ENCODE peak calls at places on chromosomes 13 and 19, in nine cellular contexts. B is left ventricle myocardium superior; W is GM03348; O is sigmoid colon; K is heart right ventricle; Y is hepatic stellate cell; Q is stimulated activated CD4-positive, alpha-beta T cell treated with anti-CD3 and anti-CD28 coated beads, Interleukin-15, amount 100 ng/mL, for 1 hour; F is caudate nucleus; X is GM10248. L is an unnamed sample.

GRCh38 chr13:111263566-111263965 is 56.9 kb upstream of the TEX29 start:
- DNase-seq in B (no peak), F (no peak), W (no peak), Y (no peak), O (no peak), X (no peak), K (no peak), Q (no peak), L (no peak)

GRCh38 chr13:109785141-109785891 is 1.1 kb downstream of the IRS2 start:
- DNase-seq in X (no peak), K (peak), O (peak), Q (peak), F (no peak), Y (peak), W (peak), B (peak), L (peak)

GRCh38 chr13:23741879-23742510 is 147.2 kb downstream of the MIPEP start:
- DNase-seq in F (no peak), W (no peak), K (no peak), O (no peak), Q (no peak), X (no peak), B (no peak), Y (no peak), L (no peak)

GRCh38 chr19:40954573-40954972 is 36.5 kb upstream of the CYP2B6 start:
- DNase-seq in F (no peak), X (no peak), W (no peak), B (no peak), Y (no peak), Q (no peak), K (no peak), O (no peak), L (no peak)

GRCh38 chr13:109884462-109884861 is 98.1 kb upstream of the IRS2 start:
- DNase-seq in Q (no peak), B (no peak), W (no peak), Y (no peak), K (no peak), F (no peak), X (no peak), O (no peak), L (no peak)

GRCh38 chr19:47615714-47616113 is 6.8 kb downstream of the BICRA start:
- DNase-seq in W (no peak), Q (no peak), K (no peak), O (no peak), B (no peak), Y (no peak), X (no peak), F (peak), L (no peak)

GRCh38 chr19:12126707-12127106 is 13.4 kb downstream of the ZNF20 start:
- DNase-seq in Q (no peak), O (no peak), Y (no peak), B (no peak), F (no peak), W (peak), K (no peak), X (no peak), L (no peak)

GRCh38 chr13:106373304-106373988 is 162.0 kb downstream of the EFNB2 start:
- DNase-seq in W (no peak), O (no peak), Q (no peak), Y (no peak), B (no peak), X (no peak), F (no peak), K (no peak), L (no peak)

GRCh38 chr13:22012676-22013075 is 341.8 kb downstream of the FGF9 start:
- DNase-seq in X (no peak), O (no peak), Y (no peak), B (no peak), K (no peak), F (no peak), W (no peak), Q (no peak), L (no peak)

GRCh38 chr13:113145911-113146598 is 12.4 kb upstream of the PROZ start:
- DNase-seq in Q (no peak), O (no peak), X (no peak), Y (no peak), K (no peak), B (no peak), F (no peak), W (no peak), L (no peak)

GRCh38 chr19:46863818-46864629 is 3.2 kb downstream of the ARHGAP35 start:
- DNase-seq in K (no peak), Y (peak), Q (no peak), O (peak), B (no peak), X (no peak), F (no peak), W (peak), L (no peak)

GRCh38 chr13:102299366-102299765 is 102.5 kb downstream of the FGF14 start:
- DNase-seq in O (no peak), B (no peak), F (no peak), W (no peak), K (no peak), X (no peak), Y (no peak), Q (no peak), L (no peak)

GRCh38 chr19:1333789-1334188 is 48.1 kb downstream of the EFNA2 start:
- DNase-seq in W (no peak), X (no peak), Y (no peak), K (no peak), B (no peak), F (peak), O (no peak), Q (no peak), L (no peak)

GRCh38 chr19:46085888-46086287 is 38.6 kb downstream of the IGFL3 start:
- DNase-seq in B (no peak), F (no peak), W (no peak), Q (no peak), O (no peak), Y (no peak), X (no peak), K (no peak), L (no peak)

L was measured in Right ventricle myocardium superior.